ENCODE peak calls at places on chromosomes 2 and 18, in four cellular contexts. U is H1, R is HepG2, K is GM12878. A is an unnamed sample.

GRCh38 chr2:529425-529824 is 147.8 kb downstream of the TMEM18 start:
- DNase-seq in U (no peak), K (no peak), R (peak), A (no peak)

GRCh38 chr2:120220756-120221155 is 2.4 kb downstream of the TMEM185B start:
- DNase-seq in U (no peak), R (no peak), K (no peak), A (no peak)

GRCh38 chr2:72694715-72695496 is 130.9 kb downstream of the EXOC6B start:
- DNase-seq in R (peak), U (no peak), K (no peak), A (peak)

GRCh38 chr18:79077181-79077580 is 8.0 kb downstream of the ATP9B start:
- DNase-seq in K (no peak), R (no peak), U (no peak), A (no peak)

GRCh38 chr2:43300781-43301586 is 74.6 kb upstream of the ZFP36L2 start:
- DNase-seq in K (no peak), R (peak), U (no peak), A (no peak)

GRCh38 chr2:163419000-163419575 is 316.7 kb downstream of the FIGN start:
- DNase-seq in U (no peak), R (no peak), K (no peak), A (no peak)

GRCh38 chr2:216803803-216804202 is 56.1 kb downstream of the TNP1 start:
- DNase-seq in R (no peak), U (no peak), K (no peak), A (no peak)

GRCh38 chr2:84995826-84996225 is 24.9 kb downstream of the KCMF1 start:
- DNase-seq in U (no peak), K (no peak), R (no peak), A (no peak)

GRCh38 chr2:175872716-175873115 is 129.4 kb downstream of the LNPK start:
- DNase-seq in R (no peak), U (no peak), K (no peak), A (no peak)

GRCh38 chr2:32772623-32773221 is 144.9 kb downstream of the TTC27 start:
- DNase-seq in U (peak), R (peak), K (no peak), A (peak)

GRCh38 chr2:127634066-127634617 is 11.8 kb upstream of the GPR17 start:
- DNase-seq in U (no peak), R (no peak), K (no peak), A (no peak)

GRCh38 chr2:121489284-121489683 is 41.4 kb upstream of the RNU4ATAC start:
- DNase-seq in U (no peak), K (peak), R (peak), A (no peak)

GRCh38 chr2:39954346-39954745 is 175.3 kb upstream of the THUMPD2 start:
- DNase-seq in R (no peak), U (no peak), K (no peak), A (no peak)

GRCh38 chr2:191114403-191114886 is 36.3 kb downstream of the STAT4 start:
- DNase-seq in K (peak), R (no peak), U (no peak), A (no peak)

GRCh38 chr2:124530203-124530602 is 505.1 kb downstream of the CNTNAP5 start:
- DNase-seq in U (no peak), R (no peak), K (no peak), A (no peak)

DNA sequence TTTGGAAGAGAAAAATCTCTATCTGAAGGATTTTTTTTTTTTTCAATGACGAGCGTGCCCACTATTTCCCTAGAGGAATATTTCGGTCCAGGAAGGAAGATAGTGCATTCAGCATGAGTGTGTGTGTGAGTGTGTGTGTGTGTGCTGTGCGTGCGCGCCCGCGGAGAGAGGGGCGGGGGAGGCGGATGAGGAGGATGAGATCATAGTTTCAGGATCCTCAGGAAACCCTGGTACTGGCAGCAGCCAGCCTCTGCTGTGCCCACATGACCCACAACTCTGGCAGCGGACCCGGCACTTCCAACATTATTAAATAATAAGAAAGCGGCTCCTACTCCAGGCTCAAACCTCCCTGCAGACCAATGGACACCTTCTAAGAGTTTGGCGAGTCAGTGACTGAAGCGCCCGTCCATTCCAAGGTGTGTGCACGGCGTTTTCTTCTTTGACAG is 217.0 kb upstream of the DTNA start:
- DNase-seq in U (peak), K (no peak), R (peak), A (no peak)
- TF ChIP-seq KDM1A in U (no peak), K (no peak), R (no peak), A (no peak)

GRCh38 chr2:203743441-203743932 is 37.0 kb downstream of the CD28 start:
- DNase-seq in K (no peak), R (no peak), U (no peak), A (no peak)
- TF ChIP-seq CREB1 in K (no peak), R (no peak), U (no peak), A (no peak)

DNA sequence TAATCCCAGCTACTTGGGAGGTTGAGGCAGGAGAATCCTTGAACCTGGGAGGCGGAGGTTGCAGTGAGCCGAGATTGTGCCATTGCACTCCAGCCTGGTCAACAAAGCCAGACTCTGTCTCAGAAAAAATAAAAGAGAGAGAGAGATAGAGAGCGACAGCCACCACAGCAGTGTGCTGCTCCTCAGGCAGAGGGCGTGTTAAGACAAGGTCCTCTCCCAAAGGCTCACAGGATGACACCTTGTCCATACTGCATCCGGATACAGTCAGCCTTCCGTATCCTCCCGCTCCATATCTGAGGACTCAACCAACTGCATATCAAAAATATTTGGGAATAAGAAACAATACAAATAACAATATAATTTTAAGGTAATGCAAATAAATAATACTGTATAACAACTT is 20.1 kb downstream of the ARL4C start:
- DNase-seq in K (no peak), R (no peak), U (no peak), A (peak)
- TF ChIP-seq KDM1A in K (no peak), R (no peak), U (no peak), A (no peak)

GRCh38 chr2:134122610-134123009 is 131.3 kb upstream of the MGAT5 start:
- DNase-seq in K (no peak), U (no peak), R (peak), A (no peak)
- TF ChIP-seq CREB1 in K (no peak), U (no peak), R (no peak), A (no peak)

GRCh38 chr2:235162544-235163197 is 210.9 kb downstream of the SH3BP4 start:
- DNase-seq in R (no peak), K (no peak), U (no peak), A (no peak)
- TF ChIP-seq KDM1A in R (no peak), K (no peak), U (no peak), A (no peak)

DNA sequence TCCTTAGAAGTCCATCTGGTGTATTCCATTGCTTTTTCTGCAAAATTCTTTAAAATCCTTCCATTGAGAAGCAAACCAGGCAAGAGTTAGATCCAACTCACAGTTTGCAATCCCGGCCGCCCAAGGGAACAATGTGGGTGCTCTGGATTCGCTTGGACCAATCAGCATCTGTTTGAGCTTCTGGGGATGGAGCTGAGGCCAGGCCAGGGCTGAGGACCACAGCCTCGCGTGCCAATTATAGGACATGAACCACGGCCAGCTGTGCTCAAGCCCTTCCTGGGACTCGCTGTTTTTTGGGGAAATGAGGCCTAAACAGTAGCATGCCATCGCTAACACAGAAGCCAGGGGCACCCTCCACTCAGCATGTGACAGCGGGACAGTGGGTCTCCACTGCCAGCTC is 270.8 kb downstream of the HDAC4 start:
- DNase-seq in K (no peak), R (no peak), U (no peak), A (no peak)
- TF ChIP-seq CREB1 in K (no peak), R (no peak), U (no peak), A (no peak)

A was measured in K562.